ENCODE peak calls at places on chromosomes 3 and 15, in six cellular contexts. One of them, this sample, is unnamed.

GRCh38 chr15:78768096-78768495 is 43.2 kb downstream of the ADAMTS7 start:
- DNase-seq in foreskin melanocyte: no peak
- DNase-seq in A549: no peak
- DNase-seq in NCI-H460: no peak
- DNase-seq in astrocyte of the spinal cord: no peak
- DNase-seq in AG04449: no peak
- DNase-seq in this sample: peak

GRCh38 chr3:55128201-55128870 is 200.5 kb upstream of the LRTM1 start:
- DNase-seq in astrocyte of the spinal cord: peak
- DNase-seq in NCI-H460: no peak
- DNase-seq in A549: no peak
- DNase-seq in foreskin melanocyte: no peak
- DNase-seq in AG04449: peak
- DNase-seq in this sample: no peak

GRCh38 chr3:49841126-49841525 is 15.2 kb downstream of the TRAIP start:
- DNase-seq in A549: peak
- DNase-seq in NCI-H460: no peak
- DNase-seq in astrocyte of the spinal cord: peak
- DNase-seq in AG04449: no peak
- DNase-seq in foreskin melanocyte: no peak
- DNase-seq in this sample: no peak

GRCh38 chr3:126004217-126004616 is 35.2 kb downstream of the ROPN1B start:
- DNase-seq in foreskin melanocyte: no peak
- DNase-seq in AG04449: no peak
- DNase-seq in NCI-H460: no peak
- DNase-seq in astrocyte of the spinal cord: no peak
- DNase-seq in A549: no peak
- DNase-seq in this sample: no peak

GRCh38 chr3:54836876-54837275 is 91.0 kb downstream of the LRTM1 start:
- DNase-seq in A549: no peak
- DNase-seq in astrocyte of the spinal cord: no peak
- DNase-seq in NCI-H460: no peak
- DNase-seq in AG04449: no peak
- DNase-seq in foreskin melanocyte: no peak
- DNase-seq in this sample: no peak

GRCh38 chr15:26082069-26082832 is 219.1 kb upstream of the ATP10A start:
- DNase-seq in foreskin melanocyte: peak
- DNase-seq in AG04449: peak
- DNase-seq in astrocyte of the spinal cord: peak
- DNase-seq in NCI-H460: peak
- DNase-seq in A549: peak
- DNase-seq in this sample: peak

GRCh38 chr3:182725372-182726251 is 67.7 kb upstream of the ATP11B start:
- DNase-seq in foreskin melanocyte: no peak
- DNase-seq in NCI-H460: no peak
- DNase-seq in AG04449: no peak
- DNase-seq in astrocyte of the spinal cord: no peak
- DNase-seq in A549: no peak
- DNase-seq in this sample: peak

GRCh38 chr3:30538787-30539186 is 67.6 kb upstream of the TGFBR2 start:
- DNase-seq in astrocyte of the spinal cord: peak
- DNase-seq in AG04449: peak
- DNase-seq in foreskin melanocyte: no peak
- DNase-seq in A549: peak
- DNase-seq in NCI-H460: no peak
- DNase-seq in this sample: no peak

GRCh38 chr3:901953-902778 is 190.7 kb upstream of the CNTN6 start:
- DNase-seq in AG04449: no peak
- DNase-seq in astrocyte of the spinal cord: peak
- DNase-seq in foreskin melanocyte: no peak
- DNase-seq in NCI-H460: peak
- DNase-seq in A549: peak
- DNase-seq in this sample: no peak

GRCh38 chr15:76764004-76764403 is 141.1 kb downstream of the SCAPER start:
- DNase-seq in NCI-H460: no peak
- DNase-seq in astrocyte of the spinal cord: no peak
- DNase-seq in A549: no peak
- DNase-seq in foreskin melanocyte: no peak
- DNase-seq in AG04449: no peak
- DNase-seq in this sample: peak

GRCh38 chr15:27873039-27873438 is 226.1 kb downstream of the OCA2 start:
- DNase-seq in NCI-H460: no peak
- DNase-seq in A549: no peak
- DNase-seq in AG04449: no peak
- DNase-seq in foreskin melanocyte: no peak
- DNase-seq in astrocyte of the spinal cord: no peak
- DNase-seq in this sample: no peak

GRCh38 chr15:98727115-98728040 is 79.0 kb downstream of the IGF1R start:
- DNase-seq in astrocyte of the spinal cord: peak
- DNase-seq in NCI-H460: peak
- DNase-seq in A549: peak
- DNase-seq in foreskin melanocyte: peak
- DNase-seq in AG04449: peak
- DNase-seq in this sample: peak

GRCh38 chr3:134211797-134212196 is 38.9 kb downstream of the RYK start:
- DNase-seq in astrocyte of the spinal cord: peak
- DNase-seq in foreskin melanocyte: peak
- DNase-seq in AG04449: no peak
- DNase-seq in NCI-H460: no peak
- DNase-seq in A549: peak
- DNase-seq in this sample: no peak

GRCh38 chr15:83365370-83365938 is 81.0 kb upstream of the BNC1 start:
- DNase-seq in foreskin melanocyte: peak
- DNase-seq in A549: peak
- DNase-seq in NCI-H460: no peak
- DNase-seq in astrocyte of the spinal cord: peak
- DNase-seq in AG04449: peak
- DNase-seq in this sample: no peak